ENCODE peak calls at places on chromosome 20, in nine cellular contexts. U is A673; D is heart left ventricle; Z is upper lobe of right lung; N is mammary epithelial cell; Q is neuronal stem cell; X is GM23338; P is aorta; R is CD8-positive, alpha-beta memory T cell. O is an unnamed sample. For H3K27me3 and H3K4me1, the result is how much of the 10 kb centered on the place peaks cover.

GRCh38 chr20:59807909-59808728 is 125.3 kb downstream of the SYCP2 start:
- DNase-seq in U (no peak), R (no peak), X (no peak), N (no peak), D (peak), Z (no peak), Q (no peak), P (no peak), O (peak)

GRCh38 chr20:44544178-44544719 is 22.4 kb upstream of the SERINC3 start:
- DNase-seq in D (no peak), X (no peak), U (no peak), R (no peak), Q (no peak), N (no peak), P (no peak), Z (no peak), O (no peak)

GRCh38 chr20:19909696-19910095 is 107.5 kb upstream of the NAA20 start:
- DNase-seq in D (peak), P (peak), U (no peak), R (no peak), Z (peak), Q (no peak), N (no peak), X (no peak), O (no peak)

GRCh38 chr20:62707981-62708521 is 585 bp upstream of the NTSR1 start:
- DNase-seq in X (peak), N (no peak), P (no peak), R (no peak), U (peak), Q (no peak), D (no peak), Z (no peak), O (no peak)

GRCh38 chr20:63648190-63648589 is 5.0 kb downstream of the STMN3 start:
- DNase-seq in D (no peak), U (no peak), R (no peak), N (no peak), X (no peak), Z (no peak), P (no peak), Q (no peak), O (peak)

GRCh38 chr20:1870792-1871550 is 24.2 kb upstream of the SIRPA start:
- DNase-seq in P (no peak), N (no peak), R (no peak), U (no peak), Z (no peak), Q (no peak), X (no peak), D (no peak), O (no peak)

GRCh38 chr20:34522969-34523871 is 7.0 kb downstream of the DYNLRB1 start:
- DNase-seq in X (peak), Z (no peak), N (peak), D (no peak), Q (no peak), R (peak), U (peak), P (no peak), O (peak)

GRCh38 chr20:59565768-59566461 is 38.4 kb upstream of the PHACTR3 start:
- DNase-seq in Q (no peak), P (no peak), U (no peak), D (no peak), Z (peak), R (no peak), X (no peak), N (no peak), O (peak)

GRCh38 chr20:39116020-39116419 is 153.9 kb downstream of the DHX35 start:
- DNase-seq in Q (no peak), P (no peak), Z (no peak), N (no peak), D (no peak), U (no peak), X (no peak), R (no peak), O (no peak)

GRCh38 chr20:21436186-21436585 is 38.9 kb upstream of the NKX2-4 start:
- DNase-seq in R (no peak), Q (no peak), D (no peak), U (peak), Z (no peak), X (no peak), P (no peak), N (peak), O (no peak)

GRCh38 chr20:36273414-36274247 is 32.5 kb upstream of the DLGAP4 start:
- DNase-seq in Z (no peak), U (peak), D (no peak), Q (no peak), X (peak), N (no peak), R (no peak), P (no peak), O (peak)

GRCh38 chr20:56202493-56203077 is 45.9 kb upstream of the MC3R start:
- DNase-seq in D (no peak), Q (no peak), X (no peak), N (peak), U (no peak), P (no peak), R (no peak), Z (no peak), O (no peak)

GRCh38 chr20:14401479-14402138 is 64.2 kb upstream of the FLRT3 start:
- DNase-seq in Q (peak), P (no peak), X (peak), U (peak), Z (no peak), D (no peak), N (no peak), R (no peak), O (no peak)

GRCh38 chr20:48159156-48159971 is 374.1 kb upstream of the SULF2 start:
- DNase-seq in P (no peak), R (no peak), U (no peak), Q (no peak), N (peak), D (no peak), Z (no peak), X (no peak), O (no peak)

GRCh38 chr20:48238781-48239180 is 453.5 kb upstream of the SULF2 start:
- DNase-seq in D (no peak), N (no peak), Q (no peak), Z (no peak), P (no peak), X (no peak), R (no peak), U (no peak), O (peak)

GRCh38 chr20:2693286-2693995 is 861 bp downstream of the EBF4 start:
- DNase-seq in Q (no peak), U (peak), D (peak), N (no peak), Z (peak), X (peak), R (peak), P (no peak), O (no peak)

GRCh38 chr20:44288252-44288651 is 22.8 kb downstream of the FITM2 start:
- DNase-seq in R (no peak), P (no peak), D (no peak), Q (no peak), U (no peak), N (no peak), X (peak), Z (no peak), O (no peak)

GRCh38 chr20:34562643-34563042 is 4.1 kb downstream of the MAP1LC3A start:
- DNase-seq in P (no peak), Q (no peak), R (no peak), N (no peak), X (peak), Z (no peak), D (no peak), U (no peak), O (no peak)

GRCh38 chr20:56360899-56361199 is 2.1 kb downstream of the FAM210B start:
- DNase-seq in D (no peak), N (no peak), R (no peak), Z (no peak), Q (no peak), P (no peak), U (no peak), X (no peak), O (no peak)

GRCh38 chr20:64101731-64102621 is 5.4 kb downstream of the NPBWR2 start:
- DNase-seq in X (peak), R (peak), N (no peak), Z (peak), D (no peak), P (peak), Q (peak), U (peak), O (peak)

GRCh38 chr20:37333848-37334318 is 12.1 kb upstream of the SRC start:
- DNase-seq in R (no peak), D (no peak), N (no peak), Z (no peak), U (no peak), X (no peak), Q (no peak), P (peak), O (peak)

GRCh38 chr20:1313236-1313964 is 15.5 kb downstream of the SDCBP2 start:
- DNase-seq in Z (peak), D (peak), R (peak), X (peak), P (peak), N (peak), U (peak), Q (peak), O (no peak)

GRCh38 chr20:25848222-25848621 is 151.6 kb upstream of the ZNF337 start:
- DNase-seq in X (no peak), P (no peak), Z (no peak), R (no peak), Q (no peak), N (no peak), U (no peak), D (no peak), O (peak)

GRCh38 chr20:19995220-19995863 is 21.8 kb upstream of the NAA20 start:
- DNase-seq in D (no peak), X (peak), Q (no peak), P (no peak), U (peak), R (no peak), N (no peak), Z (no peak), O (no peak)

DNA sequence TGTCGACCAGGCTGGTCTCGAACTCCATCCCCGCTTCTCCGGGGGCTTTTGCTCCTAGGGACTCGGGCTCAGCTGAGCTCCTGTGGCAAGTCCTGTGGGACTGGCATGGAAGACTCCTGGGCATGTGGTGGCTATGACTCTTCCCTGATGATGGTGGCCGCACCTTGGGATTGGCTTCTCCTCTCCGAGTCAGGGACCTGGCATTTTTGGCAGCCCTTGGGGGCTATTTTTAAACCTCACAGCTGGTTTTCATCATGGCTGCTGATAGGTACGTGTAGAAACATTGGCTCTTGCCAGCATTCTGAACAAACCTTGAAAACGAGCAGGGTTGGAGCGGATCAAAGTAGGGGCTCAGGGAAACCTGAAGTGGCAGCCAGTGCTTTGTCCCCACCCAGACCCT is 54.1 kb downstream of the RBM38 start:
- DNase-seq in D (peak), R (no peak), Q (no peak), Z (no peak), U (no peak), P (peak), X (no peak), N (no peak), O (peak)
- H3K27me3 ChIP-seq in D (under half), R (under half), Q (under half), Z (under half), U (under half), P (under half), X (under half), N (under half), O (under half)

GRCh38 chr20:32208499-32209154 is 947 bp downstream of the POFUT1 start:
- DNase-seq in X (no peak), Q (no peak), R (no peak), Z (no peak), P (no peak), U (no peak), D (no peak), N (no peak), O (no peak)
- H3K4me1 ChIP-seq in X (under half), Q (under half), R (half or more), Z (under half), P (under half), U (under half), D (under half), N (under half), O (under half)

GRCh38 chr20:61476956-61477355 is 224.9 kb downstream of the CDH4 start:
- DNase-seq in D (no peak), N (no peak), Q (no peak), X (no peak), R (no peak), Z (no peak), P (no peak), U (no peak), O (peak)
- H3K27me3 ChIP-seq in D (under half), N (under half), Q (under half), X (under half), R (under half), Z (under half), P (under half), U (under half), O (under half)

GRCh38 chr20:5660346-5660745 is 89.9 kb upstream of the SHLD1 start:
- DNase-seq in R (no peak), X (no peak), N (no peak), D (no peak), Z (no peak), Q (no peak), U (no peak), P (no peak), O (no peak)
- H3K4me1 ChIP-seq in R (under half), X (under half), N (under half), D (under half), Z (under half), Q (under half), U (under half), P (under half), O (under half)

GRCh38 chr20:53253668-53254067 is 281.5 kb downstream of the TSHZ2 start:
- DNase-seq in N (no peak), D (no peak), Q (no peak), U (no peak), X (no peak), Z (no peak), R (no peak), P (no peak), O (no peak)
- H3K27me3 ChIP-seq in N (under half), D (under half), Q (under half), U (under half), X (under half), Z (under half), R (under half), P (under half), O (under half)

O was measured in RWPE2.